ENCODE peak calls at places on chromosomes 6 and 20, in eight cellular contexts. I is ovary, B is suprapubic skin, T is upper lobe of left lung, R is A549, G is H1, Q is stomach, X is sigmoid colon. H is an unnamed sample.
A peak's percentile ranks its signal among the peaks of the same experiment; 100 is the strongest.

GRCh38 chr6:15061176-15061575 is 184.7 kb upstream of the JARID2 start:
- DNase-seq in I (no peak), B (no peak), T (peak; percentile 24), R (no peak), G (no peak), Q (no peak), X (no peak), H (no peak)

GRCh38 chr6:25088513-25088912 is 152.8 kb upstream of the RIPOR2 start:
- DNase-seq in I (no peak), B (no peak), T (no peak), R (no peak), G (no peak), Q (no peak), X (no peak), H (peak; percentile 19)

GRCh38 chr20:56373942-56374341 is 15.2 kb downstream of the FAM210B start:
- DNase-seq in I (no peak), B (no peak), T (peak; percentile 32), R (peak; percentile 72), G (no peak), Q (no peak), X (no peak), H (no peak)

GRCh38 chr6:44047179-44047546 is 80.1 kb downstream of the MRPL14 start:
- DNase-seq in I (no peak), B (no peak), T (no peak), R (no peak), G (no peak), Q (no peak), X (peak; percentile 51), H (no peak)

GRCh38 chr6:39289490-39289889 is 24.7 kb downstream of the KCNK17 start:
- DNase-seq in I (no peak), B (no peak), T (no peak), R (no peak), G (no peak), Q (no peak), X (no peak), H (no peak)

GRCh38 chr6:108123946-108124345 is 41.9 kb upstream of the NR2E1 start:
- DNase-seq in I (no peak), B (no peak), T (no peak), R (no peak), G (peak; percentile 55), Q (no peak), X (no peak), H (no peak)

GRCh38 chr20:62945771-62946339 is 6.7 kb upstream of the SLC17A9 start:
- DNase-seq in I (no peak), B (no peak), T (no peak), R (no peak), G (no peak), Q (no peak), X (no peak), H (no peak)

GRCh38 chr20:14860410-14860814 is 523.0 kb upstream of the FLRT3 start:
- DNase-seq in I (no peak), B (no peak), T (no peak), R (peak; percentile 69), G (peak; percentile 65), Q (no peak), X (no peak), H (no peak)

GRCh38 chr6:9404351-9405146 is 969.2 kb upstream of the SLC35B3 start:
- DNase-seq in I (no peak), B (no peak), T (no peak), R (no peak), G (no peak), Q (no peak), X (no peak), H (no peak)

GRCh38 chr20:53901064-53901463 is 169.3 kb downstream of the BCAS1 start:
- DNase-seq in I (no peak), B (no peak), T (no peak), R (peak; percentile 52), G (no peak), Q (no peak), X (no peak), H (no peak)

GRCh38 chr20:57482148-57482547 is 42.8 kb downstream of the CTCFL start:
- DNase-seq in I (peak; percentile 4), B (peak; percentile 49), T (no peak), R (no peak), G (no peak), Q (no peak), X (no peak), H (no peak)

GRCh38 chr20:63624486-63624885 is 2.4 kb downstream of the GMEB2 start:
- DNase-seq in I (no peak), B (no peak), T (no peak), R (peak; percentile 40), G (no peak), Q (no peak), X (no peak), H (no peak)

GRCh38 chr6:19268117-19268516 is 569.1 kb upstream of the ID4 start:
- DNase-seq in I (no peak), B (no peak), T (no peak), R (no peak), G (no peak), Q (no peak), X (no peak), H (no peak)

GRCh38 chr6:45605971-45606370 is 228.2 kb upstream of the SUPT3H start:
- DNase-seq in I (no peak), B (no peak), T (no peak), R (no peak), G (no peak), Q (no peak), X (no peak), H (no peak)

GRCh38 chr6:30364591-30364990 is 19.6 kb downstream of the RPP21 start:
- DNase-seq in I (no peak), B (no peak), T (no peak), R (peak; percentile 6), G (no peak), Q (no peak), X (no peak), H (no peak)

GRCh38 chr6:113632220-113632864 is 224.8 kb upstream of the MARCKS start:
- DNase-seq in I (no peak), B (no peak), T (peak; percentile 40), R (peak; percentile 77), G (no peak), Q (peak; percentile 45), X (no peak), H (no peak)

GRCh38 chr6:56775498-56776166 is 132.9 kb upstream of the DST start:
- DNase-seq in I (no peak), B (no peak), T (no peak), R (no peak), G (no peak), Q (no peak), X (no peak), H (no peak)

GRCh38 chr6:155100087-155100486 is 105.0 kb downstream of the TIAM2 start:
- DNase-seq in I (peak; percentile 41), B (no peak), T (no peak), R (no peak), G (no peak), Q (peak; percentile 83), X (peak; percentile 75), H (no peak)

GRCh38 chr6:170147832-170148708 is 142.8 kb downstream of the DLL1 start:
- DNase-seq in I (no peak), B (peak; percentile 75), T (peak; percentile 44), R (no peak), G (no peak), Q (no peak), X (peak; percentile 56), H (no peak)

GRCh38 chr6:106549521-106549920 is 79.8 kb downstream of the RTN4IP1 start:
- DNase-seq in I (no peak), B (no peak), T (no peak), R (no peak), G (no peak), Q (no peak), X (no peak), H (no peak)

GRCh38 chr6:106555767-106556166 is 73.5 kb downstream of the RTN4IP1 start:
- DNase-seq in I (no peak), B (no peak), T (no peak), R (no peak), G (no peak), Q (no peak), X (no peak), H (peak; percentile 8)

GRCh38 chr6:106556368-106556960 is 72.8 kb downstream of the RTN4IP1 start:
- DNase-seq in I (no peak), B (no peak), T (no peak), R (peak; percentile 26), G (no peak), Q (no peak), X (no peak), H (no peak)

GRCh38 chr6:106551155-106551554 is 78.1 kb downstream of the RTN4IP1 start:
- DNase-seq in I (no peak), B (no peak), T (no peak), R (no peak), G (no peak), Q (no peak), X (no peak), H (no peak)

DNA sequence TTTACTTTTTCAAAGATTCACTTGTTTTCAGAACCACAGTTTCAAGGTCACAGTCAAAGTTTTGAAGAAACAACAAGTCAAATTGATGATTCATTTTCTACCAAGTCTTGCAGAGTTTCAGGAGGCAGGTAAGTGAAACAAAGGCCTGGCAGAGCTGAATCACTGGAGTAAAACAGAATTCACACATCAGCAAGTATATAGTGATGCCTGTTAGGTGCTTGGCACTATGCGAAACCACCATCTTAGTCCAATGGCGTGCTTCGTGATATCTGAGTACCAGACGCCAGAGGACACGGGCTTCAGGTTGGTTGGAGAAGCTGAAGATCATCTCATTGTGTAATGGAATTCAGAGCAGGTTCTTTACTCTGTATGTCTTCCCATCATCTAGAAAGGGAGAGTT is 75.9 kb downstream of the RTN4IP1 start:
- DNase-seq in I (no peak), B (no peak), T (no peak), R (no peak), G (no peak), Q (no peak), X (no peak), H (no peak)
- TF ChIP-seq EP300 in I (no peak), B (no peak), T (no peak), R (no peak), G (no peak), Q (no peak), X (no peak), H (no peak)

GRCh38 chr20:45791668-45792512 is at the start of the genes DNTTIP1 and WFDC3:
- DNase-seq in I (peak; percentile 93), B (peak; percentile 97), T (peak; percentile 92), R (peak; percentile 93), G (peak; percentile 91), Q (peak; percentile 92), X (peak; percentile 97), H (peak; percentile 97)
- TF ChIP-seq POLR2A in I (peak; percentile 74), B (peak; percentile 76), T (no peak), R (peak; percentile 70), G (peak; percentile 37), Q (no peak), X (peak; percentile 77), H (peak; percentile 83)

DNA sequence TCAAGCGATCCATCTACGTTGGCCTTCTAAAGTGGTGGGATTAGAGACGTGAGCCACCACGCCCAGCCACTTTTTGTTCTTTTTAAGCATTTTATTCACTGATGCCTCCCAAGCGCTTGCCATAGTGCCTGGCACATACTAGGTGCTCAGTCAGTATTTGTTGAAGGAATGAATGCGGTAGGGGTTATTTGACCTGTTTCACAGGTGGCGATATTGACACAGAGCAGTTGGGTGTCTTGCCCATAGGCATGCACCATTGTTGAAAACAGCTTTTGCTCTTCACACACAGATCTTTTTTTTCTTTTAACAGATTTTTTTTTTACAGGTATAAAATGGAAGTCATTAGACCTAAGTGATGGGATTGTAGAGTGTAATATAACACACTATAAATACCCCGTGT is 24.6 kb downstream of the RREB1 start:
- DNase-seq in I (no peak), B (no peak), T (no peak), R (no peak), G (no peak), Q (no peak), X (no peak), H (no peak)
- TF ChIP-seq EP300 in I (no peak), B (no peak), T (no peak), R (no peak), G (no peak), Q (no peak), X (no peak), H (no peak)

GRCh38 chr6:156886409-156886808 is 109.2 kb downstream of the ARID1B start:
- DNase-seq in I (no peak), B (no peak), T (peak; percentile 58), R (no peak), G (no peak), Q (peak; percentile 52), X (no peak), H (no peak)
- TF ChIP-seq POLR2A in I (no peak), B (no peak), T (no peak), R (no peak), G (no peak), Q (no peak), X (no peak), H (no peak)

H was measured in esophagus muscularis mucosa.